ENCODE peak calls at places on chromosomes 4 and X, in four cellular contexts. One of them, this sample, is unnamed.

GRCh38 chr4:146945556-146946374 is at the start of gene TTC29:
- DNase-seq in epithelial cell of esophagus: peak; percentile 87
- DNase-seq in left cardiac atrium: peak; percentile 93
- DNase-seq in T follicular helper cell: peak; percentile 82
- DNase-seq in this sample: peak; percentile 88

GRCh38 chr4:2827874-2828751 is 15.5 kb upstream of the ADD1 start:
- DNase-seq in epithelial cell of esophagus: no peak
- DNase-seq in left cardiac atrium: peak; percentile 16
- DNase-seq in T follicular helper cell: no peak
- DNase-seq in this sample: no peak

GRCh38 chrX:151505796-151506195 is 57.7 kb upstream of the PASD1 start:
- DNase-seq in epithelial cell of esophagus: peak; percentile 42
- DNase-seq in left cardiac atrium: no peak
- DNase-seq in T follicular helper cell: no peak
- DNase-seq in this sample: no peak

GRCh38 chr4:121939690-121940089 is 12.2 kb downstream of the TRPC3 start:
- DNase-seq in epithelial cell of esophagus: no peak
- DNase-seq in left cardiac atrium: no peak
- DNase-seq in T follicular helper cell: no peak
- DNase-seq in this sample: no peak

GRCh38 chrX:110277609-110278008 is 40.3 kb downstream of the AMMECR1 start:
- DNase-seq in epithelial cell of esophagus: no peak
- DNase-seq in left cardiac atrium: no peak
- DNase-seq in T follicular helper cell: no peak
- DNase-seq in this sample: no peak

GRCh38 chrX:141175786-141176185 is 1.1 kb downstream of the LDOC1 start:
- DNase-seq in epithelial cell of esophagus: no peak
- DNase-seq in left cardiac atrium: no peak
- DNase-seq in T follicular helper cell: no peak
- DNase-seq in this sample: no peak

GRCh38 chrX:119155416-119156035 is 27.9 kb upstream of the KIAA1210 start:
- DNase-seq in epithelial cell of esophagus: peak; percentile 41
- DNase-seq in left cardiac atrium: no peak
- DNase-seq in T follicular helper cell: no peak
- DNase-seq in this sample: no peak

GRCh38 chrX:110004210-110004609 is 1.3 kb downstream of the TMEM164 start:
- DNase-seq in epithelial cell of esophagus: peak; percentile 44
- DNase-seq in left cardiac atrium: no peak
- DNase-seq in T follicular helper cell: no peak
- DNase-seq in this sample: no peak

GRCh38 chr4:164304861-164305260 is 449.1 kb upstream of the SMIM31 start:
- DNase-seq in epithelial cell of esophagus: peak; percentile 71
- DNase-seq in left cardiac atrium: no peak
- DNase-seq in T follicular helper cell: no peak
- DNase-seq in this sample: no peak

GRCh38 chrX:86455495-86455894 is 307.2 kb downstream of the DACH2 start:
- DNase-seq in epithelial cell of esophagus: no peak
- DNase-seq in left cardiac atrium: no peak
- DNase-seq in T follicular helper cell: no peak
- DNase-seq in this sample: no peak

GRCh38 chr4:39745920-39746319 is 48.0 kb downstream of the UBE2K start:
- DNase-seq in epithelial cell of esophagus: no peak
- DNase-seq in left cardiac atrium: no peak
- DNase-seq in T follicular helper cell: no peak
- DNase-seq in this sample: no peak